ENCODE peak calls at places on chromosomes 4 and X, in six cellular contexts. B is gastrocnemius medialis; L is activated CD8-positive, alpha-beta T cell treated with anti-CD3 and anti-CD28 coated beads, Interleukin-2, amount 10 ng/mL, durations not matched to agents 7 days and 5 days; V is sciatic nerve; R is SK-N-SH treated with all-trans-retinoic acid at 6 μM for 48 hours; F is left lung. C is an unnamed sample.

GRCh38 chrX:13001961-13002671 is 27.2 kb downstream of the TMSB4X start:
- ATAC-seq in L (peak; percentile 41), F (no peak), V (no peak), B (no peak), R (peak; percentile 22), C (no peak)

GRCh38 chr4:130203571-130203970 is 1107.6 kb downstream of the C4orf33 start:
- ATAC-seq in L (no peak), R (no peak), B (no peak), F (no peak), V (no peak), C (no peak)

GRCh38 chr4:67160409-67160808 is 384.9 kb downstream of the CENPC start:
- ATAC-seq in F (no peak), V (no peak), L (no peak), B (no peak), R (no peak), C (no peak)

GRCh38 chr4:185379326-185380295 is 16.1 kb downstream of the LRP2BP start:
- ATAC-seq in V (no peak), R (no peak), L (no peak), B (no peak), F (no peak), C (no peak)

GRCh38 chr4:148060264-148061138 is 328.6 kb downstream of the ARHGAP10 start:
- ATAC-seq in V (no peak), R (no peak), L (peak; percentile 61), B (peak; percentile 37), F (peak; percentile 79), C (no peak)

GRCh38 chr4:173217727-173218126 is 49.1 kb downstream of the GALNT7 start:
- ATAC-seq in R (peak; percentile 73), V (no peak), F (no peak), L (no peak), B (no peak), C (no peak)

GRCh38 chr4:93573285-93573684 is 255.3 kb upstream of the ATOH1 start:
- ATAC-seq in R (no peak), B (no peak), L (no peak), V (no peak), F (no peak), C (no peak)

GRCh38 chrX:131728295-131729145 is 184.6 kb downstream of the OR13H1 start:
- ATAC-seq in V (peak; percentile 94), L (no peak), F (peak; percentile 93), B (no peak), R (peak; percentile 87), C (peak; percentile 89)

GRCh38 chr4:88673886-88674285 is 23.7 kb downstream of the NAP1L5 start:
- ATAC-seq in L (no peak), F (no peak), R (no peak), V (no peak), B (no peak), C (no peak)

GRCh38 chr4:101153653-101154052 is 193.7 kb downstream of the PPP3CA start:
- ATAC-seq in F (no peak), V (no peak), R (no peak), L (no peak), B (no peak), C (no peak)

GRCh38 chr4:95362066-95362465 is 186.7 kb downstream of the UNC5C start:
- ATAC-seq in L (no peak), V (no peak), R (no peak), B (no peak), F (no peak), C (no peak)

GRCh38 chr4:16496501-16496900 is 270.2 kb upstream of the TAPT1 start:
- ATAC-seq in V (no peak), L (no peak), B (no peak), F (no peak), R (peak; percentile 98), C (no peak)

GRCh38 chrX:79181401-79181800 is 36.9 kb downstream of the GPR174 start:
- ATAC-seq in R (no peak), B (no peak), L (no peak), V (no peak), F (no peak), C (no peak)

GRCh38 chr4:105631818-105632400 is 76.6 kb downstream of the INTS12 start:
- ATAC-seq in R (no peak), V (no peak), F (no peak), L (no peak), B (no peak), C (no peak)

GRCh38 chr4:80566203-80566872 is 230.8 kb downstream of the CFAP299 start:
- ATAC-seq in L (no peak), B (no peak), F (peak; percentile 82), R (peak; percentile 85), V (no peak), C (no peak)

GRCh38 chrX:30713061-30713525 is 59.9 kb downstream of the GK start:
- ATAC-seq in V (peak; percentile 65), B (no peak), F (peak; percentile 82), R (peak; percentile 97), L (peak; percentile 83), C (peak; percentile 60)

GRCh38 chr4:30696195-30696594 is 24.0 kb upstream of the PCDH7 start:
- ATAC-seq in R (no peak), L (no peak), F (no peak), B (no peak), V (no peak), C (no peak)